ENCODE peak calls at places on chromosome X, in five cellular contexts. C is NCI-H1694 treated with DMSO at 0.1 percent for 48 hours, N is Calu3, Q is MV-4-11, I is omental fat pad. V is an unnamed sample.

GRCh38 chrX:122269243-122269781 is 914.8 kb upstream of the GRIA3 start:
- DNase-seq in Q (peak), I (no peak), N (no peak), C (no peak), V (no peak)

GRCh38 chrX:46447384-46447783 is 97.8 kb downstream of the ZNF674 start:
- DNase-seq in Q (no peak), N (no peak), I (no peak), C (no peak), V (no peak)

GRCh38 chrX:39679497-39680157 is 418.1 kb downstream of the BCOR start:
- DNase-seq in Q (no peak), C (no peak), I (no peak), N (no peak), V (no peak)

GRCh38 chrX:340641-341423 is 22.2 kb upstream of the GTPBP6 start:
- DNase-seq in N (no peak), C (no peak), Q (no peak), I (no peak), V (no peak)

GRCh38 chrX:2457289-2458133 is 43.3 kb downstream of the DHRSX start:
- DNase-seq in Q (no peak), N (no peak), I (no peak), C (no peak), V (no peak)

GRCh38 chrX:154090731-154091130 is 6.8 kb downstream of the MECP2 start:
- DNase-seq in I (no peak), Q (no peak), N (no peak), C (no peak), V (no peak)

GRCh38 chrX:1323315-1323714 is 13.3 kb upstream of the IL3RA start:
- DNase-seq in Q (peak), I (no peak), N (peak), C (no peak), V (no peak)

GRCh38 chrX:129427267-129427666 is 96.0 kb downstream of the SMARCA1 start:
- DNase-seq in N (peak), I (no peak), Q (no peak), C (no peak), V (no peak)

GRCh38 chrX:151688695-151689094 is 6.6 kb upstream of the PRRG3 start:
- DNase-seq in C (no peak), Q (no peak), N (no peak), I (no peak), V (no peak)

GRCh38 chrX:74535211-74535621 is 79.2 kb downstream of the RLIM start:
- DNase-seq in I (no peak), C (peak), N (no peak), Q (peak), V (peak)

GRCh38 chrX:130114141-130114561 is 3.9 kb upstream of the ELF4 start:
- DNase-seq in N (peak), I (no peak), Q (no peak), C (no peak), V (no peak)

GRCh38 chrX:44580466-44580865 is 37.8 kb upstream of the FUNDC1 start:
- DNase-seq in I (no peak), C (no peak), Q (peak), N (peak), V (no peak)

GRCh38 chrX:48573690-48574269 is 504 bp upstream of the RBM3 start:
- DNase-seq in Q (no peak), N (no peak), C (no peak), I (no peak), V (no peak)

GRCh38 chrX:123254457-123254856 is 70.4 kb downstream of the GRIA3 start:
- DNase-seq in N (no peak), C (no peak), Q (no peak), I (no peak), V (no peak)

GRCh38 chrX:96480081-96480480 is 204.6 kb upstream of the DIAPH2 start:
- DNase-seq in C (no peak), I (no peak), N (no peak), Q (no peak), V (no peak)

GRCh38 chrX:12891915-12892506 is 14.4 kb upstream of the TLR8 start:
- DNase-seq in N (no peak), Q (no peak), C (no peak), I (no peak), V (no peak)

GRCh38 chrX:110600745-110601310 is 194.8 kb downstream of the CHRDL1 start:
- DNase-seq in I (no peak), C (no peak), N (no peak), Q (no peak), V (no peak)

GRCh38 chrX:28108186-28108945 is 127.1 kb upstream of the DCAF8L1 start:
- DNase-seq in Q (no peak), I (no peak), C (no peak), N (no peak), V (no peak)

GRCh38 chrX:65508851-65509250 is 25.7 kb downstream of the LAS1L start:
- DNase-seq in C (no peak), Q (no peak), N (no peak), I (no peak), V (no peak)

GRCh38 chrX:54422168-54422567 is 18.0 kb upstream of the TSR2 start:
- DNase-seq in I (no peak), N (no peak), C (no peak), Q (no peak), V (no peak)

GRCh38 chrX:68832101-68832416 is 3.2 kb downstream of the EFNB1 start:
- DNase-seq in I (no peak), C (no peak), N (no peak), Q (peak), V (no peak)

GRCh38 chrX:63349307-63349706 is 1.8 kb downstream of the SPIN4 start:
- DNase-seq in C (no peak), I (no peak), N (no peak), Q (peak), V (no peak)

GRCh38 chrX:51860679-51861078 is 32.7 kb upstream of the MAGED1 start:
- DNase-seq in N (peak), Q (no peak), I (no peak), C (no peak), V (peak)

GRCh38 chrX:151870603-151871002 is 42.1 kb upstream of the MAGEA4 start:
- DNase-seq in C (no peak), Q (no peak), I (no peak), N (peak), V (no peak)

GRCh38 chrX:110514498-110514897 is 155.8 kb downstream of the RTL9 start:
- DNase-seq in N (no peak), I (no peak), Q (no peak), C (no peak), V (no peak)

GRCh38 chrX:57583477-57583876 is 8.3 kb upstream of the ZXDB start:
- DNase-seq in C (no peak), I (no peak), N (no peak), Q (no peak), V (no peak)

GRCh38 chrX:44317196-44317595 is 26.3 kb downstream of the EFHC2 start:
- DNase-seq in I (no peak), N (no peak), Q (no peak), C (no peak), V (no peak)

GRCh38 chrX:96971812-96972211 is 88.1 kb downstream of the RPA4 start:
- DNase-seq in Q (no peak), I (no peak), N (no peak), C (no peak), V (no peak)

GRCh38 chrX:15680401-15680800 is 15.8 kb upstream of the CLTRN start:
- DNase-seq in I (no peak), Q (no peak), C (no peak), N (peak), V (no peak)

V was measured in cerebellum.